ENCODE peak calls at places on chromosomes 12 and 14, in ten cellular contexts. A is HEK293T; C is fibroblast of lung; I is adipocyte; M is central memory CD4-positive, alpha-beta T cell; Y is thoracic aorta; W is T-helper 17 cell; Q is M059J; V is NK-92 treated with Interleukin-12 subunit alpha and Interleukin-12 subunit beta, amount 100 ng/mL, for 24 hours; N is EH. D is an unnamed sample.

GRCh38 chr12:24754690-24755638 is 193.9 kb downstream of the BCAT1 start:
- DNase-seq in W (no peak), A (no peak), I (peak), C (peak), M (no peak), V (no peak), Q (peak), N (peak), Y (no peak), D (no peak)

GRCh38 chr12:91367234-91367849 is 184.7 kb upstream of the DCN start:
- DNase-seq in Q (peak), Y (no peak), M (no peak), C (peak), A (peak), N (peak), V (no peak), W (no peak), I (peak), D (peak)

GRCh38 chr12:71947645-71948105 is 9.0 kb downstream of the TPH2 start:
- DNase-seq in A (no peak), I (peak), M (no peak), N (peak), Y (no peak), W (no peak), V (no peak), Q (peak), C (peak), D (peak)

GRCh38 chr14:58666737-58667136 is 29.0 kb downstream of the DACT1 start:
- DNase-seq in M (no peak), C (no peak), I (no peak), A (no peak), N (no peak), Y (no peak), V (no peak), W (no peak), Q (no peak), D (no peak)

GRCh38 chr12:110941391-110941790 is 21.0 kb upstream of the MYL2 start:
- DNase-seq in C (no peak), A (no peak), W (no peak), V (no peak), Y (no peak), M (no peak), N (no peak), Q (no peak), I (no peak), D (no peak)

GRCh38 chr12:114751712-114752111 is 67.7 kb upstream of the TBX3 start:
- DNase-seq in W (no peak), I (no peak), V (no peak), Q (no peak), A (no peak), N (no peak), C (no peak), M (no peak), Y (no peak), D (no peak)

GRCh38 chr14:33647385-33647786 is 303.5 kb downstream of the EGLN3 start:
- DNase-seq in C (peak), A (no peak), M (no peak), I (peak), Y (no peak), V (no peak), N (peak), Q (peak), W (no peak), D (peak)

GRCh38 chr12:120263725-120264040 is 1.8 kb downstream of the PXN start:
- DNase-seq in I (peak), N (peak), C (no peak), A (no peak), Q (no peak), Y (no peak), M (no peak), V (no peak), W (no peak), D (no peak)

GRCh38 chr12:20370001-20370381 is 1.7 kb downstream of the PDE3A start:
- DNase-seq in I (peak), Y (no peak), W (no peak), V (no peak), M (no peak), N (peak), A (peak), C (no peak), Q (peak), D (no peak)

GRCh38 chr12:60148831-60149230 is 553.0 kb downstream of the SLC16A7 start:
- DNase-seq in M (no peak), V (no peak), I (peak), Y (no peak), A (no peak), W (no peak), N (peak), C (peak), Q (peak), D (peak)

GRCh38 chr12:48004039-48004940 is at the start of gene COL2A1:
- DNase-seq in Q (peak), M (peak), W (no peak), I (peak), A (no peak), C (peak), N (peak), V (no peak), Y (no peak), D (peak)

GRCh38 chr12:57771873-57772428 is at the start of gene METTL1:
- DNase-seq in C (peak), M (peak), A (peak), N (peak), Y (peak), W (peak), Q (peak), V (peak), I (peak), D (peak)

GRCh38 chr12:132302466-132303358 is 26.7 kb downstream of the GALNT9 start:
- DNase-seq in M (no peak), Y (no peak), N (no peak), C (no peak), W (no peak), A (no peak), I (no peak), V (no peak), Q (no peak), D (no peak)

GRCh38 chr12:121373748-121374147 is 21.5 kb upstream of the ANAPC5 start:
- DNase-seq in W (no peak), Y (no peak), Q (no peak), A (no peak), M (no peak), N (no peak), C (no peak), V (no peak), I (no peak), D (no peak)

D was measured in PC-3.